ENCODE peak calls at places on chromosomes 6 and 20, in nine cellular contexts. H, E, C, Z, G, W, V, J and O are unnamed samples.

GRCh38 chr20:62916703-62917476 is 9.4 kb downstream of the DIDO1 start:
- DNase-seq in H (no peak), E (no peak), C (no peak), Z (no peak), G (no peak), W (no peak), V (no peak), J (no peak), O (no peak)

GRCh38 chr6:225121-225721 is 67.1 kb upstream of the DUSP22 start:
- DNase-seq in H (no peak), E (no peak), C (no peak), Z (no peak), G (no peak), W (no peak), V (no peak), J (no peak), O (no peak)

GRCh38 chr6:11909696-11910132 is 102.4 kb upstream of the HIVEP1 start:
- DNase-seq in H (no peak), E (no peak), C (no peak), Z (no peak), G (peak), W (peak), V (no peak), J (no peak), O (no peak)

GRCh38 chr20:42018979-42019378 is 400.8 kb upstream of the CHD6 start:
- DNase-seq in H (no peak), E (no peak), C (no peak), Z (no peak), G (no peak), W (no peak), V (peak), J (no peak), O (peak)

GRCh38 chr6:125918230-125918629 is 38.3 kb upstream of the HINT3 start:
- DNase-seq in H (no peak), E (no peak), C (no peak), Z (no peak), G (no peak), W (no peak), V (no peak), J (no peak), O (no peak)

GRCh38 chr20:37729909-37730308 is 36.1 kb downstream of the CTNNBL1 start:
- DNase-seq in H (no peak), E (no peak), C (no peak), Z (no peak), G (peak), W (peak), V (no peak), J (no peak), O (peak)

GRCh38 chr6:112800916-112801315 is 453.8 kb downstream of the RFPL4B start:
- DNase-seq in H (no peak), E (no peak), C (no peak), Z (no peak), G (peak), W (no peak), V (no peak), J (no peak), O (no peak)

GRCh38 chr6:14272111-14273085 is 154.8 kb downstream of the CD83 start:
- DNase-seq in H (no peak), E (peak), C (no peak), Z (no peak), G (no peak), W (peak), V (no peak), J (no peak), O (no peak)

GRCh38 chr6:165045631-165046030 is 263.8 kb downstream of the C6orf118 start:
- DNase-seq in H (no peak), E (no peak), C (no peak), Z (no peak), G (peak), W (no peak), V (no peak), J (no peak), O (no peak)

GRCh38 chr6:31814677-31815024 is 432 bp downstream of the HSPA1L start:
- DNase-seq in H (peak), E (peak), C (peak), Z (peak), G (peak), W (peak), V (peak), J (peak), O (peak)